ENCODE peak calls at places on chromosome 14, in eight cellular contexts. One of them, this sample, is unnamed.
A peak's percentile ranks its signal among the peaks of the same experiment; 100 is the strongest.

GRCh38 chr14:23865502-23865901 is 88.1 kb upstream of the DHRS4 start:
- DNase-seq in IMR-90: no peak
- DNase-seq in mesenchymal stem cell: no peak
- DNase-seq in PC-3: peak; percentile 27
- DNase-seq in HCT116: no peak
- DNase-seq in neuronal stem cell: no peak
- DNase-seq in endothelial cell of umbilical vein: peak; percentile 48
- DNase-seq in neural progenitor cell: no peak
- DNase-seq in this sample: no peak

GRCh38 chr14:70934084-70934483 is 26.8 kb downstream of the PCNX1 start:
- DNase-seq in IMR-90: peak; percentile 20
- DNase-seq in mesenchymal stem cell: no peak
- DNase-seq in PC-3: no peak
- DNase-seq in HCT116: no peak
- DNase-seq in neuronal stem cell: no peak
- DNase-seq in endothelial cell of umbilical vein: no peak
- DNase-seq in neural progenitor cell: no peak
- DNase-seq in this sample: no peak

GRCh38 chr14:64645220-64645891 is 58.9 kb upstream of the PLEKHG3 start:
- DNase-seq in IMR-90: peak; percentile 97
- DNase-seq in mesenchymal stem cell: peak; percentile 98
- DNase-seq in PC-3: no peak
- DNase-seq in HCT116: no peak
- DNase-seq in neuronal stem cell: peak; percentile 35
- DNase-seq in endothelial cell of umbilical vein: peak; percentile 57
- DNase-seq in neural progenitor cell: peak; percentile 55
- DNase-seq in this sample: peak; percentile 77

GRCh38 chr14:36773136-36773540 is 111.5 kb downstream of the PAX9 start:
- DNase-seq in IMR-90: peak; percentile 15
- DNase-seq in mesenchymal stem cell: peak; percentile 51
- DNase-seq in PC-3: peak; percentile 76
- DNase-seq in HCT116: peak; percentile 33
- DNase-seq in neuronal stem cell: no peak
- DNase-seq in endothelial cell of umbilical vein: no peak
- DNase-seq in neural progenitor cell: no peak
- DNase-seq in this sample: no peak

GRCh38 chr14:22764382-22764781 is 2.1 kb upstream of the OXA1L start:
- DNase-seq in IMR-90: no peak
- DNase-seq in mesenchymal stem cell: no peak
- DNase-seq in PC-3: no peak
- DNase-seq in HCT116: no peak
- DNase-seq in neuronal stem cell: no peak
- DNase-seq in endothelial cell of umbilical vein: no peak
- DNase-seq in neural progenitor cell: no peak
- DNase-seq in this sample: no peak

GRCh38 chr14:33679461-33680225 is 271.2 kb downstream of the EGLN3 start:
- DNase-seq in IMR-90: peak; percentile 13
- DNase-seq in mesenchymal stem cell: peak; percentile 51
- DNase-seq in PC-3: peak; percentile 96
- DNase-seq in HCT116: no peak
- DNase-seq in neuronal stem cell: peak; percentile 4
- DNase-seq in endothelial cell of umbilical vein: peak; percentile 71
- DNase-seq in neural progenitor cell: no peak
- DNase-seq in this sample: no peak

GRCh38 chr14:67187210-67187609 is 2.0 kb upstream of the GARIN2 start:
- DNase-seq in IMR-90: peak; percentile 89
- DNase-seq in mesenchymal stem cell: peak; percentile 73
- DNase-seq in PC-3: peak; percentile 97
- DNase-seq in HCT116: peak; percentile 83
- DNase-seq in neuronal stem cell: no peak
- DNase-seq in endothelial cell of umbilical vein: peak; percentile 31
- DNase-seq in neural progenitor cell: no peak
- DNase-seq in this sample: peak; percentile 23

GRCh38 chr14:42140001-42140400 is 533.3 kb downstream of the LRFN5 start:
- DNase-seq in IMR-90: peak; percentile 54
- DNase-seq in mesenchymal stem cell: peak; percentile 12
- DNase-seq in PC-3: peak; percentile 40
- DNase-seq in HCT116: no peak
- DNase-seq in neuronal stem cell: no peak
- DNase-seq in endothelial cell of umbilical vein: no peak
- DNase-seq in neural progenitor cell: no peak
- DNase-seq in this sample: no peak

GRCh38 chr14:92352158-92352985 is 29.4 kb downstream of the SLC24A4 start:
- DNase-seq in IMR-90: no peak
- DNase-seq in mesenchymal stem cell: no peak
- DNase-seq in PC-3: peak; percentile 23
- DNase-seq in HCT116: peak; percentile 40
- DNase-seq in neuronal stem cell: peak; percentile 47
- DNase-seq in endothelial cell of umbilical vein: no peak
- DNase-seq in neural progenitor cell: peak; percentile 53
- DNase-seq in this sample: peak; percentile 13

GRCh38 chr14:75433631-75434556 is 6.1 kb downstream of the JDP2 start:
- DNase-seq in IMR-90: no peak
- DNase-seq in mesenchymal stem cell: peak; percentile 79
- DNase-seq in PC-3: no peak
- DNase-seq in HCT116: no peak
- DNase-seq in neuronal stem cell: no peak
- DNase-seq in endothelial cell of umbilical vein: no peak
- DNase-seq in neural progenitor cell: no peak
- DNase-seq in this sample: no peak
- H3K4me1 ChIP-seq in IMR-90: peaks cover 26% of the 10 kb centered on the region
- H3K4me1 ChIP-seq in mesenchymal stem cell: peaks cover 9% of the 10 kb centered on the region
- H3K4me1 ChIP-seq in PC-3: no peaks in the 10 kb centered on the region
- H3K4me1 ChIP-seq in HCT116: peaks cover 4% of the 10 kb centered on the region
- H3K4me1 ChIP-seq in neuronal stem cell: no peaks in the 10 kb centered on the region
- H3K4me1 ChIP-seq in endothelial cell of umbilical vein: peaks cover 3% of the 10 kb centered on the region
- H3K4me1 ChIP-seq in neural progenitor cell: peaks cover 4% of the 10 kb centered on the region
- H3K4me1 ChIP-seq in this sample: no peaks in the 10 kb centered on the region

GRCh38 chr14:105179191-105179590 is 1.9 kb downstream of the NUDT14 start:
- DNase-seq in IMR-90: no peak
- DNase-seq in mesenchymal stem cell: no peak
- DNase-seq in PC-3: no peak
- DNase-seq in HCT116: no peak
- DNase-seq in neuronal stem cell: no peak
- DNase-seq in endothelial cell of umbilical vein: no peak
- DNase-seq in neural progenitor cell: no peak
- DNase-seq in this sample: no peak

GRCh38 chr14:105182296-105183020 is 1.3 kb upstream of the NUDT14 start:
- DNase-seq in IMR-90: no peak
- DNase-seq in mesenchymal stem cell: no peak
- DNase-seq in PC-3: no peak
- DNase-seq in HCT116: no peak
- DNase-seq in neuronal stem cell: no peak
- DNase-seq in endothelial cell of umbilical vein: no peak
- DNase-seq in neural progenitor cell: no peak
- DNase-seq in this sample: no peak

GRCh38 chr14:105181542-105182295 is 607 bp upstream of the NUDT14 start:
- DNase-seq in IMR-90: no peak
- DNase-seq in mesenchymal stem cell: no peak
- DNase-seq in PC-3: no peak
- DNase-seq in HCT116: no peak
- DNase-seq in neuronal stem cell: no peak
- DNase-seq in endothelial cell of umbilical vein: no peak
- DNase-seq in neural progenitor cell: no peak
- DNase-seq in this sample: no peak

GRCh38 chr14:105178868-105179140 is 2.3 kb downstream of the NUDT14 start:
- DNase-seq in IMR-90: no peak
- DNase-seq in mesenchymal stem cell: no peak
- DNase-seq in PC-3: no peak
- DNase-seq in HCT116: no peak
- DNase-seq in neuronal stem cell: no peak
- DNase-seq in endothelial cell of umbilical vein: no peak
- DNase-seq in neural progenitor cell: no peak
- DNase-seq in this sample: no peak

DNA sequence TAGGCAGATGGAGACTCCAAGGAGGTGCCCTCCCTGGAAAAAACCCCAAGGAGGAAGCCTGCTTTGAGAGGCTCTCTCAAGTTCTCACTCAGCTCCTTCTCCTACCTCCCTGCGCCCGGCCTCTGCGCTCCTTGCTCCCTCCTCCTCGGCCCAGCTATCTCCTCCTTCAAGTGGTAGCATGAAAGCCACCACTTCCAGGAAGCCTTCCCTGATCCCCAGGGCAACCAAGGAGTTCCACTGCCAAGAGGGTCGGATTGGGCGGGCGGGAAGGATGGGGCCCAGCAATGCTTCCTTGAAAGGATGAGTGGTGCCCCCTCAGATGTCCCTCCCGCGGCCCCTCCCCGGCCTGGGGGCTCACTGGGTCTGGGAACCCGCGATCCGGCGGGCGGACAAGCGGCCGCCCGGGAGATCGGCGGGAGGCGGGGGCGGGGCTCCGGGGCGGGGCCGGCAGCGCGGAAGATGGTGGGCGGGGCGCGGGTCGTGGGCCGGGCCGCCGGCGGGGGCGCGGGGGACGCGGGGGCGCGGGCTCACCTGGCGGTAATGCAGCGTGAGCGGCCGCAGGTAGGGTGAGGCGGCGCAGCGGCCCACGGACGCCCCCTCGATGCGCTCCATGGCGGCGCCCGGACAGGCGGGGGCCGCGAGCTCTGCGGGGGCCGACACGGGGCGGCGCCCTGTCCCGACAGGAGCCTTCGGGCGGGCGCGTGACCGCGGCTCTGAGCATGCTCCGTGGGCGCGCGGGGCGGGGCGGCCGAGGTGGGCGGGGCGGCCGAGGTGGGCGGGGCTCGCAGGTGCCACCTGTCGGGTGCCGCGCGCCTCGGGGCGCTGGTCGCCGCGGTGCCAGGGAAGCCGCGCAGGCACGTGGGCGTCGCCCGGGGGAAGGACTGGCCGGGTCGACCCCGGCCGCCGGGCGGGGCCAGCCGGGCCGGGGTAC is at the start of gene NUDT14:
- DNase-seq in IMR-90: peak; percentile 25
- DNase-seq in mesenchymal stem cell: peak; percentile 46
- DNase-seq in PC-3: peak; percentile 77
- DNase-seq in HCT116: peak; percentile 46
- DNase-seq in neuronal stem cell: no peak
- DNase-seq in endothelial cell of umbilical vein: peak; percentile 57
- DNase-seq in neural progenitor cell: peak; percentile 80
- DNase-seq in this sample: no peak
- H3K9ac ChIP-seq in IMR-90: peak within 1 kb of the TSS; percentile 65
- H3K9ac ChIP-seq in mesenchymal stem cell: peak within 1 kb of the TSS; percentile 70
- H3K9ac ChIP-seq in PC-3: no peak within 1 kb of the TSS
- H3K9ac ChIP-seq in HCT116: peak within 1 kb of the TSS; percentile 60
- H3K9ac ChIP-seq in neuronal stem cell: peak within 1 kb of the TSS; percentile 70
- H3K9ac ChIP-seq in endothelial cell of umbilical vein: peak within 1 kb of the TSS; percentile 54
- H3K9ac ChIP-seq in neural progenitor cell: no peak within 1 kb of the TSS
- H3K9ac ChIP-seq in this sample: peak within 1 kb of the TSS; percentile 72

GRCh38 chr14:103526247-103526913 is 2.6 kb upstream of the TRMT61A start:
- DNase-seq in IMR-90: no peak
- DNase-seq in mesenchymal stem cell: no peak
- DNase-seq in PC-3: no peak
- DNase-seq in HCT116: no peak
- DNase-seq in neuronal stem cell: no peak
- DNase-seq in endothelial cell of umbilical vein: no peak
- DNase-seq in neural progenitor cell: no peak
- DNase-seq in this sample: no peak

GRCh38 chr14:103528158-103528511 is 861 bp upstream of the TRMT61A start:
- DNase-seq in IMR-90: no peak
- DNase-seq in mesenchymal stem cell: peak; percentile 41
- DNase-seq in PC-3: no peak
- DNase-seq in HCT116: no peak
- DNase-seq in neuronal stem cell: no peak
- DNase-seq in endothelial cell of umbilical vein: no peak
- DNase-seq in neural progenitor cell: no peak
- DNase-seq in this sample: no peak

GRCh38 chr14:103526914-103527248 is 2.1 kb upstream of the TRMT61A start:
- DNase-seq in IMR-90: no peak
- DNase-seq in mesenchymal stem cell: no peak
- DNase-seq in PC-3: no peak
- DNase-seq in HCT116: no peak
- DNase-seq in neuronal stem cell: no peak
- DNase-seq in endothelial cell of umbilical vein: no peak
- DNase-seq in neural progenitor cell: no peak
- DNase-seq in this sample: no peak

GRCh38 chr14:103528512-103529382 is at the start of gene TRMT61A:
- DNase-seq in IMR-90: peak; percentile 92
- DNase-seq in mesenchymal stem cell: peak; percentile 96
- DNase-seq in PC-3: peak; percentile 85
- DNase-seq in HCT116: peak; percentile 62
- DNase-seq in neuronal stem cell: peak; percentile 75
- DNase-seq in endothelial cell of umbilical vein: peak; percentile 49
- DNase-seq in neural progenitor cell: peak; percentile 93
- DNase-seq in this sample: peak; percentile 44

GRCh38 chr14:103527408-103528157 is 1.4 kb upstream of the TRMT61A start:
- DNase-seq in IMR-90: no peak
- DNase-seq in mesenchymal stem cell: peak; percentile 57
- DNase-seq in PC-3: no peak
- DNase-seq in HCT116: no peak
- DNase-seq in neuronal stem cell: no peak
- DNase-seq in endothelial cell of umbilical vein: no peak
- DNase-seq in neural progenitor cell: no peak
- DNase-seq in this sample: no peak
- H3K4me3 ChIP-seq in IMR-90: no peak overlapping the region
- H3K4me3 ChIP-seq in mesenchymal stem cell: no peak overlapping the region
- H3K4me3 ChIP-seq in PC-3: no peak overlapping the region
- H3K4me3 ChIP-seq in HCT116: peak overlapping the region; percentile 97
- H3K4me3 ChIP-seq in neuronal stem cell: no peak overlapping the region
- H3K4me3 ChIP-seq in endothelial cell of umbilical vein: no peak overlapping the region
- H3K4me3 ChIP-seq in neural progenitor cell: no peak overlapping the region
- H3K4me3 ChIP-seq in this sample: no peak overlapping the region

GRCh38 chr14:105335735-105336476 is 21.4 kb downstream of the PACS2 start:
- DNase-seq in IMR-90: no peak
- DNase-seq in mesenchymal stem cell: no peak
- DNase-seq in PC-3: no peak
- DNase-seq in HCT116: no peak
- DNase-seq in neuronal stem cell: no peak
- DNase-seq in endothelial cell of umbilical vein: no peak
- DNase-seq in neural progenitor cell: no peak
- DNase-seq in this sample: no peak

GRCh38 chr14:105337433-105337832 is 22.9 kb downstream of the PACS2 start:
- DNase-seq in IMR-90: no peak
- DNase-seq in mesenchymal stem cell: no peak
- DNase-seq in PC-3: no peak
- DNase-seq in HCT116: no peak
- DNase-seq in neuronal stem cell: no peak
- DNase-seq in endothelial cell of umbilical vein: no peak
- DNase-seq in neural progenitor cell: no peak
- DNase-seq in this sample: no peak

GRCh38 chr14:105338392-105338791 is 23.8 kb downstream of the PACS2 start:
- DNase-seq in IMR-90: no peak
- DNase-seq in mesenchymal stem cell: no peak
- DNase-seq in PC-3: no peak
- DNase-seq in HCT116: no peak
- DNase-seq in neuronal stem cell: no peak
- DNase-seq in endothelial cell of umbilical vein: no peak
- DNase-seq in neural progenitor cell: no peak
- DNase-seq in this sample: no peak

GRCh38 chr14:105336477-105337287 is 22.1 kb downstream of the PACS2 start:
- DNase-seq in IMR-90: no peak
- DNase-seq in mesenchymal stem cell: no peak
- DNase-seq in PC-3: no peak
- DNase-seq in HCT116: no peak
- DNase-seq in neuronal stem cell: no peak
- DNase-seq in endothelial cell of umbilical vein: no peak
- DNase-seq in neural progenitor cell: no peak
- DNase-seq in this sample: no peak

DNA sequence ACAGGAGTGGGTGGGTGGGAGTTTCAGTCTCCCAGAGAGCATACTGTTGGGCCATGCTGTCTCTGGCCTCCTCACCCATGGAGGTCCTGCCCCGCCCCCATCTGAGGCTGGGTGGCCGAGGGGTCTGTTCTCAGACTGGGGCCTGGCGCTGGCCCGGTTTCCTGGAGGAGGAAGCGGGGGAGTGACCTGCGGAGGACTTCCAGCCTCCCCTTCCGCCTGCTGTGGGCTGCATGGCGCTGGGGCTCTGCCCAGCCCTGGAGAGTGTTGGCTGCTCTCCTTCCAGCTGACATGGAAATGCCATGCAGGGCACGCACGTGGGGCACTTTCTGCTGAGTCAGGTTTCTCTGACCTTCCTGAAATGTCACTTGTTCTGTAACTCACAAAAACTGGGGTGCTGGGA is 23.4 kb downstream of the PACS2 start:
- DNase-seq in IMR-90: no peak
- DNase-seq in mesenchymal stem cell: no peak
- DNase-seq in PC-3: no peak
- DNase-seq in HCT116: no peak
- DNase-seq in neuronal stem cell: no peak
- DNase-seq in endothelial cell of umbilical vein: peak; percentile 37
- DNase-seq in neural progenitor cell: no peak
- DNase-seq in this sample: no peak
- H3K4me1 ChIP-seq in IMR-90: peaks cover 2% of the 10 kb centered on the region
- H3K4me1 ChIP-seq in mesenchymal stem cell: peaks cover 19% of the 10 kb centered on the region
- H3K4me1 ChIP-seq in PC-3: no peaks in the 10 kb centered on the region
- H3K4me1 ChIP-seq in HCT116: no peaks in the 10 kb centered on the region
- H3K4me1 ChIP-seq in neuronal stem cell: peaks cover 14% of the 10 kb centered on the region
- H3K4me1 ChIP-seq in endothelial cell of umbilical vein: peaks cover 12% of the 10 kb centered on the region
- H3K4me1 ChIP-seq in neural progenitor cell: peaks cover 6% of the 10 kb centered on the region
- H3K4me1 ChIP-seq in this sample: peaks cover 8% of the 10 kb centered on the region

This sample was measured in NT2/D1.